ENCODE peak calls at places on chromosomes 3 and 15, in five cellular contexts. U is GM12864, E is coronary artery, W is OCI-LY7, I is WTC11. N is an unnamed sample.

GRCh38 chr3:42162462-42162861 is 71.3 kb downstream of the TRAK1 start:
- DNase-seq in U (no peak), E (no peak), W (no peak), I (no peak), N (no peak)

GRCh38 chr3:170506556-170506955 is 79.3 kb downstream of the SLC7A14 start:
- DNase-seq in U (no peak), E (no peak), W (no peak), I (no peak), N (no peak)

GRCh38 chr15:35850284-35850683 is 304.3 kb upstream of the DPH6 start:
- DNase-seq in U (no peak), E (no peak), W (no peak), I (no peak), N (no peak)

GRCh38 chr3:9793161-9793781 is 389 bp downstream of the ARPC4 start:
- DNase-seq in U (no peak), E (no peak), W (peak), I (no peak), N (no peak)

GRCh38 chr3:54574906-54575305 is 353.0 kb downstream of the LRTM1 start:
- DNase-seq in U (no peak), E (no peak), W (no peak), I (no peak), N (no peak)

GRCh38 chr15:65655026-65655425 is 33.3 kb downstream of the SLC24A1 start:
- DNase-seq in U (no peak), E (no peak), W (no peak), I (no peak), N (no peak)

GRCh38 chr15:77525907-77526581 is 105.4 kb downstream of the HMG20A start:
- DNase-seq in U (no peak), E (no peak), W (no peak), I (peak), N (no peak)

GRCh38 chr3:9704343-9705322 is 1.0 kb downstream of the CPNE9 start:
- DNase-seq in U (no peak), E (no peak), W (no peak), I (peak), N (no peak)

GRCh38 chr15:57320543-57321220 is 55.6 kb upstream of the CGNL1 start:
- DNase-seq in U (no peak), E (no peak), W (peak), I (no peak), N (no peak)

DNA sequence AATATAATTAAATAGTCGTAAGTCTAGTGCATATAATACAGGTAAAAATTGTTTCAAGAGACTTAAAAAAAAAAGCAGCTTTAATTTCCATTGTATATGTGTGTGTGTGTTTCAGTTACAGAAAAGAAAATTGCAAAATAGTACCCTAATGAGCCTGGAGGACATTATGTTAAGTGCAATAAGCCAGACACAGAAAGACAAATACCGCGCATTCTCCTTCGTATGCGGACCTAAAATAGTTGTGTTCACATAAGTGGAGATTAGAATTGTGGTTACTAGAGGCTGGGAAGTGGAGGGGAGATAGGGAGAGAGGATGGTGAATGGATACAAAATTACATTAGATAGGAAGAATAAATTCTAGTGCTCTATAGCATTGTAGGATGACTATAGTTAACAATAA is 3.6 kb downstream of the MESD start:
- DNase-seq in U (no peak), E (no peak), W (no peak), I (no peak), N (no peak)
- TF ChIP-seq CTCF in U (no peak), E (no peak), W (no peak), I (no peak), N (no peak)

GRCh38 chr3:16366581-16366980 is 101.6 kb downstream of the OXNAD1 start:
- DNase-seq in U (no peak), E (no peak), W (peak), I (peak), N (no peak)
- TF ChIP-seq CTCF in U (no peak), E (no peak), W (peak), I (peak), N (no peak)

GRCh38 chr15:25183581-25184330 is 229.0 kb downstream of the SNRPN start:
- DNase-seq in U (no peak), E (peak), W (no peak), I (no peak), N (no peak)

GRCh38 chr15:25182736-25183445 is 228.1 kb downstream of the SNRPN start:
- DNase-seq in U (no peak), E (no peak), W (no peak), I (peak), N (no peak)

GRCh38 chr15:25181290-25182097 is 226.7 kb downstream of the SNRPN start:
- DNase-seq in U (no peak), E (peak), W (no peak), I (peak), N (peak)

GRCh38 chr15:25180606-25181289 is 226.0 kb downstream of the SNRPN start:
- DNase-seq in U (no peak), E (no peak), W (no peak), I (peak), N (peak)

GRCh38 chr15:25182098-25182478 is 227.3 kb downstream of the SNRPN start:
- DNase-seq in U (no peak), E (no peak), W (no peak), I (peak), N (no peak)
- TF ChIP-seq CTCF in U (no peak), E (no peak), W (no peak), I (no peak), N (no peak)

DNA sequence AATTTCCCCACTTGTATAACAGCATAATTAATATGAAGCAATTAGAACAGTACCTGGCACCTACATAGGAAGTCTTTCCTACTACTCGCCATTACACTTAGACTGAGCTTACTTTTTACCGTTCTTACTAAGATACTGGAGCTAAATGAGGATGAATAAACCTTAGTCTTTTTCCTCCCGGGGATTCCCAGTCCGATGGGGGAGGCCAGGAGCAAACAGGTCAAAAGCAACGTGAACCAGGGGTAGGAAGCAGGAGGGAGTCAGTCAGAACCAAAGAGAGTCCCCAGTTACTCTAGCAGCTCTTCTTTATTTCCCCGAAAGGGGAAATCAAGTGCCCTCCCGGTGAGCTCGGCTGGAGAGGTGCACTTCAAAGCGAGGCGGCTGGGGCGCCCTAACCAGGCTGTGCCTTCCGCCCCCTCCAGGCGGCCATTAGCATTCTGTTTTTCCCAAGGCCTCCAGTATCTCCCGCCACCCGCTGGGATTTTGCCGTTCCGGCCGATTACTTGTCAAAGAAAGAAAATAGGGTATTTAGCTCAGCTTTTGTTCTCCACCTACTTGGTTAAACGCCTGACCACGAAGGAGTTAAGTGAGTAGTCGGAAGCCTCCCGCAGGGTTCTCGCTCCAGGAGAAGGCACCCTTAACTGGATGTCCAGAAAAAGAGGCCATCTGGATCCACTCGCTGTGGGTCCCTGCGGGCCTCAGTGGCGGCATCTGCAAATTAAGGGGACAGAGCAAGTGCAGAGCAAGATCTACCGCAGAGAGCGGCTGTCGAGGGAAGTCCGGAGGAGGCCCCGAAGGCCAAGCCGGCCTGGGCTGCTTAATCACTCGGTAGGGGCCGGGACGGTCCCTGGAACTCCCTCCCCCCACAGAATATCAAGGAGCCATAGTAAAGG is 6.3 kb upstream of the EOMES start:
- DNase-seq in U (no peak), E (no peak), W (no peak), I (peak), N (peak)
- TF ChIP-seq CTCF in U (no peak), E (no peak), W (no peak), I (no peak), N (no peak)

GRCh38 chr3:36132214-36132613 is 248.1 kb upstream of the STAC start:
- DNase-seq in U (no peak), E (no peak), W (no peak), I (no peak), N (no peak)
- TF ChIP-seq CTCF in U (peak), E (no peak), W (peak), I (peak), N (peak)

DNA sequence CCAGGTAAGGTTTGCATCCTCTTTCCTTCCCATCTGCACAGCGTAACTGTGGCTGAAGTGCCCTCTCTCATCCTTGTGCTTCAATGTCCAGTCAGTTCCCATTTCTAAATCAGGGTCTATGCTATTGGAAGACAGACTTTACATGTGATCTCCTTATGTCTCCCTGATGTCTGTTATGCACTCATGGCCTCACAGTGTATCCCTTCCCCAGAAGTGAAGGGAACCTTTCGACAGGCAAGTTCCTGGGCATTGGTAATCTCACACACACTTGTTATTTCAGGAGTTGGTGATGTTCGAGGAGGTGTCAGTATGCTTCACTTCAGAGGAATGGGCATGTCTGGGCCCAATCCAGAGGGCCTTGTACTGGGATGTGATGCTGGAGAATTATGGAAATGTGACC is 7.4 kb downstream of the ZNF197 start:
- DNase-seq in U (no peak), E (no peak), W (no peak), I (no peak), N (no peak)
- TF ChIP-seq CTCF in U (no peak), E (no peak), W (no peak), I (no peak), N (no peak)

DNA sequence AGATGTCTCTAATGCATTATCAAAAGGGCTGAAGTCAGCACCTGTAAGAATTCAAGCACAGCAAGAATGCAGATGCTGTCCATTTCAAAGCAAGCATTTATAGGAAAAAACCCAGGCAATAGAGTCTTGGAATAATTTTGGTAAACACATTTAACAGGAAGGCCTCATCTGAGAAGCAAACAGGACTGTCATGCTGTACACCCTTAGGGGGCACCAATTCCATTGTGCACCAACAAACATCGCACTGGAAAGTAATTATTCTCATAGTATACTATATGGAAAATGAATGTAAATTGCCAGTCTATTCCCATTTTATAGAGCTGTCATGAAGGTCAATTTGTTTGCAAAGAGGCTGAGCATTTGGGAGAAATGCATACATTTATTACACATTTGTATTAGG is 247.3 kb upstream of the SUCLG2 start:
- DNase-seq in U (no peak), E (no peak), W (peak), I (no peak), N (no peak)
- TF ChIP-seq CTCF in U (no peak), E (no peak), W (peak), I (peak), N (no peak)

N was measured in osteocyte.